ENCODE peak calls at places on chromosomes 7 and 10, in nine cellular contexts. X is body of pancreas, H is heart left ventricle, L is prostate gland, D is vagina, O is Peyer's patch, I is HCT116, Y is A549, A is transverse colon. J is an unnamed sample.

GRCh38 chr7:127290801-127291361 is 38.1 kb upstream of the GRM8 start:
- DNase-seq in O (no peak), Y (no peak), A (no peak), H (no peak), X (no peak), D (no peak), L (no peak), I (no peak), J (no peak)

GRCh38 chr7:124033093-124033806 is 383 bp upstream of the TMEM229A start:
- DNase-seq in X (peak), H (peak), O (peak), A (peak), D (no peak), Y (no peak), I (no peak), L (peak), J (no peak)

GRCh38 chr10:72049969-72050781 is 38.2 kb downstream of the SPOCK2 start:
- DNase-seq in O (no peak), L (no peak), I (no peak), D (no peak), H (no peak), X (no peak), Y (no peak), A (no peak), J (no peak)

GRCh38 chr7:21617916-21618390 is 75.1 kb downstream of the DNAH11 start:
- DNase-seq in X (peak), Y (peak), L (peak), O (peak), I (no peak), H (peak), D (no peak), A (peak), J (no peak)

GRCh38 chr10:108913300-108913699 is 1010.0 kb downstream of the XPNPEP1 start:
- DNase-seq in H (no peak), Y (no peak), I (no peak), O (no peak), X (no peak), L (no peak), A (no peak), D (no peak), J (no peak)

GRCh38 chr7:79555571-79555970 is 102.1 kb upstream of the MAGI2 start:
- DNase-seq in D (no peak), X (no peak), L (no peak), H (no peak), I (no peak), Y (no peak), O (no peak), A (no peak), J (no peak)

GRCh38 chr10:12501851-12502525 is 152.6 kb downstream of the CAMK1D start:
- DNase-seq in D (peak), Y (no peak), I (no peak), X (peak), A (no peak), O (peak), L (no peak), H (no peak), J (no peak)

GRCh38 chr7:2802082-2802481 is 42.0 kb downstream of the GNA12 start:
- DNase-seq in H (no peak), Y (no peak), I (no peak), A (no peak), D (no peak), X (no peak), L (no peak), O (no peak), J (no peak)

DNA sequence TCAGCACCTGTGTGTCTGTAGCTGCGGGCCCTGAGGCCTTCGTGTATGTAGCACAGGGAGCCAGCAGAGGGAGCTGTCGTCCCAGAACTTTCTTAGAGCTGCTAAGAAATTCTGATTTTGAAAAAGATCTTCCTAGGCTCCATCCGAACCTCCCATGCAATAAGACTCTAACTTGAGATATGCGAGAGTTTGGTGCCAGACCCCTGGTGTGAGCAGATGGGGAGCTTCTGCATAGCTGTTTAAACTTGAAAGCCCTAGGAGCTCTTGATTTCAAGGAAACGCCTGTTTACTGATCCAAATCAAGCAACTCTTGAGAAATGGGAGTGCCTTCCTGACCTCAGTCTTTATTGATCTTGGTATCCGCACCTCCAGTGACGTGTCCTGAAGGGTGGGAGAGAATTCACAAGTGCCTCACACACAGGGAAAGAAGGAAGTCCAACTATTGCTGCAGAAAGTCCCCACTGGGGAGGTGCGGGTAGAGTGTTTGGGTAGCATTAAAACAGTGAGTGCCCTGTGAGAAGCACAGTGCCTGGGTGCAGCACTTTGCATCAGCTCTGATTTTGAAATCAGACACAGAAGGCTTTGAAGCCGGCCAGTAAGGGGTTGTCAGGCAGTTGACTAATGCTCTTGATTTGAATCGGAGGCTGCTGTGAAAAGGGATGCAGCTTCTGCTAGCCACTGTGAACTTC is 66.4 kb upstream of the STRIP2 start:
- DNase-seq in A (peak), H (peak), I (peak), O (peak), Y (peak), L (peak), X (peak), D (no peak), J (peak)
- TF ChIP-seq POLR2A in A (peak), H (no peak), I (no peak), O (peak), Y (no peak), L (peak), X (peak), D (no peak), J (no peak)

GRCh38 chr7:81789406-81790139 is 19.7 kb upstream of the HGF start:
- DNase-seq in D (no peak), A (no peak), O (no peak), L (no peak), X (no peak), I (no peak), H (no peak), Y (no peak), J (no peak)
- H3K27ac ChIP-seq in D (no peak), A (no peak), O (no peak), L (no peak), X (no peak), I (no peak), H (no peak), Y (no peak), J (no peak)

DNA sequence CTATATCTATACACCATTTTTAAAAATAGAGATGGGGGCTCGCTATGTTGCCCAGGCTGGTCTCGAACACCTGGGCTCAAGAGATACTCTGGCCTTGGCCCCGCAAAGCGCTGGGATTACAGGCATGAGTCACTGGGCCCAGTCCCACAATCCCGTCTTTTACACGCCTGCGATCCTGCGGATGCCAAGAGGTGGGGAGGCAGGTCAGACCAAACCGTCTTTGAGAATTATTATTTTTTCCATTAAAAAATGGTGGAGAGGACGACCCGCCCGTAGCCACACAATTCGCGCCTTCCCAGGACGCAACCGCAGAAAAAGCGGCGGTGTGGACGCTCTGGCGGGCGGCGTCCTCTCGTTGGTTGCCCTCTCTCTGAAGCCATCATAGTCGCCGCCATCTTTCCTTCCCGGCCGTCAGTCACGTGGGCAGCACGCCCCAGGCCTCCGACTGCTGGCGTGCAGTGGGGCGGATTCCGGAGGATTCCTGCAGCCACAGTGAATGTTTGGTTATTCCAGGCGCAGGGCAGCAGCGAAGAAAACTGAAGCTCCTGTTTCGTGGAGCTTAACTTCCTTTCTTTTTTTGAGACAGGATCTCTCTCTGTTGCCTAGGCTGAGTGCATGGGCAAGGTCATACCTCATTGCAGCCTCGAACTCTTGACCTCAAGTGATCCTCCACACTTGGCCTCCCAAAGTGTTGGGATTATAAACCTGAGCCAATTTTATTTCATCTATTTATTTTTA is 9.9 kb upstream of the EPHB4 start:
- DNase-seq in H (peak), I (peak), L (peak), A (peak), X (peak), O (peak), Y (peak), D (no peak), J (peak)
- TF ChIP-seq POLR2A in H (no peak), I (peak), L (peak), A (peak), X (peak), O (peak), Y (peak), D (no peak), J (peak)

GRCh38 chr7:19139706-19140327 is 5.4 kb downstream of the FERD3L start:
- DNase-seq in Y (no peak), H (no peak), X (no peak), I (no peak), O (no peak), L (no peak), A (no peak), D (no peak), J (no peak)
- H3K27ac ChIP-seq in Y (no peak), H (no peak), X (no peak), I (no peak), O (no peak), L (no peak), A (no peak), D (no peak), J (no peak)

GRCh38 chr10:95832216-95833037 is 75.3 kb upstream of the CC2D2B start:
- DNase-seq in I (no peak), L (no peak), A (peak), Y (no peak), H (no peak), D (no peak), O (peak), X (peak), J (no peak)

GRCh38 chr10:95835911-95836310 is 71.9 kb upstream of the CC2D2B start:
- DNase-seq in X (no peak), I (no peak), L (no peak), H (no peak), Y (no peak), D (no peak), A (no peak), O (no peak), J (no peak)

GRCh38 chr10:95833038-95833673 is 74.6 kb upstream of the CC2D2B start:
- DNase-seq in I (no peak), D (no peak), H (no peak), O (no peak), X (no peak), A (no peak), Y (no peak), L (no peak), J (no peak)

GRCh38 chr10:95835149-95835860 is 72.5 kb upstream of the CC2D2B start:
- DNase-seq in O (no peak), A (no peak), X (no peak), H (no peak), L (no peak), I (no peak), D (no peak), Y (no peak), J (no peak)

DNA sequence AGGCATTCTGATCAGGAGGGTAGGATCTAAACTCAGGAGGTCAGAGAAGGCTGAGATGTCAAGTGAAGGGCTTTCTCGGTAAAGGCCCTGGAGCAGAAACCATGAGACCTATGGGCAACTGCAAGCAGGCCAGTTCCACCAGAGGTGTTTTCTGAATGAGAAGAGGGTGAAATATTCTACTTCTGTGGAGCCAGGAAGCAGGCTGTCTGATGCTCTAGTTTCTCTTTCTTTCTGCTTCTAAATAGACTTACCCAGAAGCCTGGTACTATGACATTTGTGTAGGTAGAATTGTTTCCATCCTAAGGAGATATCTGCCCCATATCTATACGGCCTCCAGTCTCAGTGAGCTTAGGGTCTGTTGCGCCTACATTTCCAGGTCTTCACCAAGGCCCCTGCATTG is 73.4 kb upstream of the CC2D2B start:
- DNase-seq in L (no peak), A (no peak), Y (no peak), O (no peak), H (no peak), D (no peak), X (no peak), I (no peak), J (no peak)
- TF ChIP-seq POLR2A in L (no peak), A (no peak), Y (no peak), O (no peak), H (no peak), D (no peak), X (no peak), I (no peak), J (no peak)

GRCh38 chr10:29895436-29895835 is 163.9 kb downstream of the JCAD start:
- DNase-seq in O (no peak), Y (no peak), X (peak), L (no peak), D (no peak), H (peak), I (no peak), A (peak), J (peak)
- H3K27ac ChIP-seq in O (no peak), Y (no peak), X (no peak), L (no peak), D (peak), H (peak), I (no peak), A (no peak), J (peak)

GRCh38 chr7:45000096-45001032 is at the start of gene CCM2:
- DNase-seq in O (peak), A (peak), H (peak), D (no peak), X (peak), I (no peak), L (no peak), Y (peak), J (peak)

GRCh38 chr7:45001826-45002225 is 1.8 kb downstream of the CCM2 start:
- DNase-seq in I (no peak), X (no peak), D (no peak), O (no peak), Y (no peak), A (no peak), H (no peak), L (peak), J (no peak)

GRCh38 chr7:45001138-45001694 is 1.2 kb downstream of the CCM2 start:
- DNase-seq in O (peak), L (no peak), X (peak), Y (no peak), D (no peak), A (peak), H (no peak), I (no peak), J (no peak)

GRCh38 chr7:44998153-44998871 is 1.7 kb upstream of the CCM2 start:
- DNase-seq in Y (no peak), D (no peak), A (no peak), O (no peak), X (no peak), L (no peak), H (no peak), I (no peak), J (no peak)

GRCh38 chr7:44999245-45000095 is 531 bp upstream of the CCM2 start:
- DNase-seq in O (peak), H (peak), A (peak), Y (peak), I (peak), D (peak), L (peak), X (peak), J (peak)
- TF ChIP-seq POLR2A in O (no peak), H (no peak), A (peak), Y (peak), I (peak), D (no peak), L (no peak), X (peak), J (peak)

GRCh38 chr10:69685426-69685801 is 55.4 kb downstream of the FAM241B start:
- DNase-seq in I (no peak), A (no peak), X (no peak), L (no peak), D (no peak), H (no peak), Y (no peak), O (no peak), J (no peak)
- H3K27ac ChIP-seq in I (no peak), A (peak), X (peak), L (peak), D (no peak), H (no peak), Y (no peak), O (peak), J (peak)